ENCODE peak calls at places on chromosomes 13 and 19, in eight cellular contexts. M is mucosa of gallbladder; B is neural crest cell; J is HCEC 1CT; E is activated CD4-positive, alpha-beta T cell treated with anti-CD3 and anti-CD28 coated beads, Interleukin-2, amount 10 ng/mL, durations not matched to agents 7 days and 5 days; G is hepatic stellate cell; H is head of caudate nucleus; D is aorta. K is an unnamed sample.

GRCh38 chr19:54530866-54531265 is 28.2 kb downstream of the LAIR2 start:
- DNase-seq in M (no peak), B (no peak), J (no peak), E (no peak), G (no peak), H (no peak), D (no peak), K (no peak)

GRCh38 chr13:62119739-62120700 is 704.4 kb upstream of the PCDH20 start:
- DNase-seq in M (no peak), B (no peak), J (peak), E (no peak), G (no peak), H (no peak), D (no peak), K (no peak)

GRCh38 chr13:53017433-53017970 is 11.1 kb upstream of the OLFM4 start:
- DNase-seq in M (no peak), B (no peak), J (no peak), E (no peak), G (no peak), H (no peak), D (no peak), K (no peak)

GRCh38 chr13:99386911-99387788 is 80.0 kb upstream of the GPR183 start:
- DNase-seq in M (peak), B (peak), J (peak), E (peak), G (peak), H (peak), D (peak), K (peak)

GRCh38 chr19:6115992-6116391 is 5.7 kb upstream of the RFX2 start:
- DNase-seq in M (no peak), B (no peak), J (no peak), E (no peak), G (no peak), H (no peak), D (no peak), K (no peak)

GRCh38 chr13:38265135-38265497 is 84.5 kb upstream of the UFM1 start:
- DNase-seq in M (no peak), B (no peak), J (no peak), E (no peak), G (no peak), H (no peak), D (no peak), K (no peak)

GRCh38 chr13:40471911-40472310 is 194.5 kb downstream of the FOXO1 start:
- DNase-seq in M (no peak), B (no peak), J (no peak), E (no peak), G (no peak), H (no peak), D (no peak), K (no peak)

GRCh38 chr19:31226536-31226935 is 122.7 kb downstream of the TSHZ3 start:
- DNase-seq in M (no peak), B (no peak), J (no peak), E (no peak), G (no peak), H (no peak), D (no peak), K (no peak)

GRCh38 chr13:73428137-73428536 is 369.3 kb downstream of the KLF5 start:
- DNase-seq in M (no peak), B (no peak), J (peak), E (no peak), G (no peak), H (peak), D (no peak), K (no peak)

GRCh38 chr19:46791944-46792343 is 3.5 kb upstream of the SLC1A5 start:
- DNase-seq in M (no peak), B (no peak), J (no peak), E (peak), G (no peak), H (no peak), D (no peak), K (no peak)

GRCh38 chr19:58385313-58386165 is 1.5 kb upstream of the RPS5 start:
- DNase-seq in M (no peak), B (no peak), J (no peak), E (no peak), G (no peak), H (no peak), D (no peak), K (peak)

GRCh38 chr13:39365879-39366278 is 237.1 kb downstream of the LHFPL6 start:
- DNase-seq in M (no peak), B (no peak), J (no peak), E (no peak), G (no peak), H (no peak), D (no peak), K (no peak)

GRCh38 chr19:40542197-40542859 is 34.3 kb upstream of the SHKBP1 start:
- DNase-seq in M (peak), B (no peak), J (no peak), E (no peak), G (peak), H (no peak), D (peak), K (peak)

GRCh38 chr19:30388819-30389218 is 16.6 kb downstream of the ZNF536 start:
- DNase-seq in M (no peak), B (no peak), J (no peak), E (no peak), G (no peak), H (no peak), D (no peak), K (no peak)

GRCh38 chr13:23510544-23510916 is 59.7 kb upstream of the TNFRSF19 start:
- DNase-seq in M (no peak), B (no peak), J (peak), E (no peak), G (no peak), H (no peak), D (no peak), K (no peak)

GRCh38 chr19:55720801-55721200 is 17.4 kb downstream of the NLRP9 start:
- DNase-seq in M (no peak), B (no peak), J (no peak), E (no peak), G (no peak), H (no peak), D (no peak), K (no peak)

K was measured in psoas muscle.